ENCODE peak calls at places on chromosomes 11 and 22, in ten cellular contexts. H is tibial nerve, V is colonic mucosa, W is upper lobe of right lung, F is adrenal gland, C is heart right ventricle, S is sigmoid colon, K is IMR-90, T is stomach, I is psoas muscle. Z is an unnamed sample. For H3K4me1, the result is how much of the 10 kb centered on the place peaks cover.

GRCh38 chr11:123525511-123525918 is 95.4 kb downstream of the GRAMD1B start:
- DNase-seq in H (no peak), V (no peak), W (no peak), F (no peak), C (no peak), S (no peak), K (no peak), T (no peak), I (no peak), Z (no peak)

GRCh38 chr22:40476341-40476740 is 105.9 kb downstream of the SGSM3 start:
- DNase-seq in H (no peak), V (no peak), W (no peak), F (no peak), C (no peak), S (no peak), K (no peak), T (no peak), I (no peak), Z (no peak)

GRCh38 chr11:119315139-119316016 is 1.6 kb downstream of the MCAM start:
- DNase-seq in H (no peak), V (no peak), W (no peak), F (peak), C (peak), S (peak), K (no peak), T (no peak), I (peak), Z (no peak)

GRCh38 chr11:128527046-128527445 is 60.3 kb downstream of the ETS1 start:
- DNase-seq in H (no peak), V (no peak), W (no peak), F (no peak), C (no peak), S (no peak), K (no peak), T (no peak), I (no peak), Z (no peak)

GRCh38 chr11:119222891-119223290 is 16.8 kb downstream of the CBL start:
- DNase-seq in H (no peak), V (no peak), W (no peak), F (no peak), C (no peak), S (no peak), K (no peak), T (no peak), I (no peak), Z (no peak)

GRCh38 chr22:33917744-33918406 is 2.4 kb downstream of the LARGE1 start:
- DNase-seq in H (no peak), V (no peak), W (no peak), F (no peak), C (no peak), S (no peak), K (peak), T (no peak), I (no peak), Z (no peak)

GRCh38 chr11:125253795-125254525 is 89.4 kb downstream of the PKNOX2 start:
- DNase-seq in H (no peak), V (no peak), W (peak), F (no peak), C (no peak), S (no peak), K (no peak), T (no peak), I (no peak), Z (no peak)

GRCh38 chr11:117855452-117855851 is 21.0 kb downstream of the FXYD6 start:
- DNase-seq in H (no peak), V (no peak), W (no peak), F (no peak), C (no peak), S (peak), K (no peak), T (peak), I (no peak), Z (peak)

GRCh38 chr11:96293583-96293982 is 49.4 kb downstream of the MAML2 start:
- DNase-seq in H (no peak), V (no peak), W (no peak), F (no peak), C (no peak), S (no peak), K (no peak), T (no peak), I (no peak), Z (no peak)

GRCh38 chr11:17230867-17231851 is 23.4 kb upstream of the PIK3C2A start:
- DNase-seq in H (no peak), V (no peak), W (no peak), F (no peak), C (no peak), S (no peak), K (no peak), T (no peak), I (no peak), Z (no peak)

GRCh38 chr11:68756171-68756766 is 4.9 kb upstream of the TESMIN start:
- DNase-seq in H (no peak), V (no peak), W (no peak), F (no peak), C (no peak), S (no peak), K (peak), T (no peak), I (no peak), Z (no peak)

GRCh38 chr22:46085831-46086576 is 64.3 kb upstream of the PPARA start:
- DNase-seq in H (no peak), V (peak), W (peak), F (no peak), C (peak), S (peak), K (no peak), T (peak), I (peak), Z (peak)

GRCh38 chr11:94107363-94107762 is 21.3 kb upstream of the PANX1 start:
- DNase-seq in H (no peak), V (no peak), W (no peak), F (no peak), C (no peak), S (no peak), K (no peak), T (no peak), I (no peak), Z (no peak)
- TF ChIP-seq CTCF in H (no peak), V (no peak), W (no peak), F (no peak), C (no peak), S (no peak), K (peak), T (no peak), I (no peak), Z (peak)

GRCh38 chr22:27551402-27551801 is 250.2 kb downstream of the MN1 start:
- DNase-seq in H (no peak), V (no peak), W (no peak), F (no peak), C (no peak), S (no peak), K (no peak), T (no peak), I (no peak), Z (no peak)

GRCh38 chr22:27554841-27555456 is 246.6 kb downstream of the MN1 start:
- DNase-seq in H (no peak), V (no peak), W (no peak), F (no peak), C (no peak), S (no peak), K (no peak), T (no peak), I (no peak), Z (no peak)

GRCh38 chr22:27554106-27554814 is 247.3 kb downstream of the MN1 start:
- DNase-seq in H (no peak), V (peak), W (no peak), F (no peak), C (no peak), S (no peak), K (peak), T (peak), I (no peak), Z (no peak)

GRCh38 chr22:27556371-27556770 is 245.2 kb downstream of the MN1 start:
- DNase-seq in H (no peak), V (no peak), W (no peak), F (no peak), C (no peak), S (no peak), K (no peak), T (no peak), I (no peak), Z (no peak)

DNA sequence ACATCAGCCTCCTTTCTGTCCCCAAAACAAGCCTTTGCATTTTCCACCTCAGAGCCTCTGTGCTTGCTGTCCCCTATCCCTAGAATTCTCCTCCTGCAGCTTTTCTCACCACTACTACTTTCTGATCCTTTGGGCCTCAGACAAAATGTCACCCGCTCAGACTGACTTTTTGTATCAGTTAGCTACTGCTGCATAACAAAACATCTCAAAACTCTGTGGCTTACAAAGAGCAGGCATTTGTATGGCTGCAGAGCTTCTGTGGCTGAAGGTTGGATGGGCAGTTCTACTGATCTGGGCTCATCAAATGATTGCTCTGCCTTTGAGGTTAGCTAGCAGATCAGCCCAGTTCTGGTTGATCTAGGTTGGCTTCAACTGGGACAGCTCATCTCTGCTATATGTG is 248.7 kb downstream of the MN1 start:
- DNase-seq in H (no peak), V (no peak), W (no peak), F (no peak), C (no peak), S (no peak), K (no peak), T (no peak), I (no peak), Z (no peak)
- H3K4me1 ChIP-seq in H (under half), V (under half), W (under half), F (under half), C (under half), S (under half), K (under half), T (under half), I (under half), Z (under half)

DNA sequence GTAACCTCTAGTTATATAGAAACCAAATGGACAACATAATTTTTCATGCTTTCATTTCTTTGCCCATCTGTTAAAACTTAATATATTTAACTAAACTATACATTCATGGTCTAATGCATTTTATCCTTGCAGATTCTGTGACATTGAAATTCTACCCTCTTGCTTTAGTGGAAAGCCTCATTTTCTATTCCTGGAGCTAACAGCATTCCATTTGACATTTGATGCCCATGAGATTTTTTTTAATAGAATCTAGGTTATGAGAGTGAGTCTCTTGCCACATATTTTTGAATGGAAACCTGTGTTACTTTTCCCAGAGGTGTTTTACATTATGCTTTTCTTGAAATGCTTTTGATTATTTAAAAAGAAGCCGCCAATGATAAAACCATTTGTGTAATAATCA is 67.0 kb downstream of the GAS2 start:
- DNase-seq in H (no peak), V (no peak), W (no peak), F (no peak), C (no peak), S (no peak), K (no peak), T (no peak), I (no peak), Z (no peak)
- TF ChIP-seq CTCF in H (no peak), V (no peak), W (no peak), F (no peak), C (no peak), S (no peak), K (no peak), T (no peak), I (no peak), Z (no peak)

GRCh38 chr22:31241936-31242335 is 29.8 kb downstream of the LIMK2 start:
- DNase-seq in H (no peak), V (no peak), W (no peak), F (no peak), C (no peak), S (no peak), K (peak), T (no peak), I (no peak), Z (no peak)

GRCh38 chr22:31243339-31244043 is 31.4 kb downstream of the LIMK2 start:
- DNase-seq in H (no peak), V (no peak), W (no peak), F (no peak), C (no peak), S (no peak), K (no peak), T (no peak), I (no peak), Z (no peak)

GRCh38 chr22:31241200-31241599 is 29.1 kb downstream of the LIMK2 start:
- DNase-seq in H (no peak), V (peak), W (no peak), F (no peak), C (no peak), S (no peak), K (peak), T (no peak), I (no peak), Z (no peak)

GRCh38 chr22:31238057-31238456 is 26.0 kb downstream of the LIMK2 start:
- DNase-seq in H (no peak), V (no peak), W (no peak), F (no peak), C (no peak), S (no peak), K (no peak), T (no peak), I (no peak), Z (no peak)

DNA sequence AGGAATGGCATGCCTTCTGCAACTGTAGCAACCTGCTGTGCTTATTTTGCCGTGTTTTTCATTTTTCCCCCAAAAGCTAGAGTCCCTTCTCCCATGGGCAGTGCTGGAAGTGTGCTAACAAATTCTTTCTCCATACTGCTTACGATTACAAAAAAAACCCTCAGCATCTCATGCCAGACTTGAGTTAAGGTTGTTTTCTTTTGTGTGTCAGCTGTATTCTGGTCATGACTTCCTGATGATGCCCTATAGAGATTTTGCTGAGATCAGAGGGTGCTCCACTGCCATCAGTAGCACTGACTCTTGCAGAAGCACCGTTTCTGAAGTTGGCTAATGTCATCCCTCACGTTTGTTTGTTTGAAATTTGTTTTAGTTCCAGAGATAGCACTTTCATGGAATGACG is 27.9 kb downstream of the LIMK2 start:
- DNase-seq in H (no peak), V (no peak), W (no peak), F (no peak), C (no peak), S (no peak), K (peak), T (no peak), I (no peak), Z (no peak)
- H3K4me1 ChIP-seq in H (under half), V (under half), W (under half), F (under half), C (under half), S (under half), K (under half), T (under half), I (under half), Z (under half)

GRCh38 chr11:106233191-106233590 is 155.7 kb downstream of the AASDHPPT start:
- DNase-seq in H (no peak), V (no peak), W (no peak), F (no peak), C (no peak), S (no peak), K (no peak), T (no peak), I (no peak), Z (no peak)

GRCh38 chr11:106236295-106236694 is 158.8 kb downstream of the AASDHPPT start:
- DNase-seq in H (no peak), V (no peak), W (no peak), F (no peak), C (no peak), S (no peak), K (no peak), T (no peak), I (no peak), Z (no peak)

GRCh38 chr11:106234794-106235193 is 157.3 kb downstream of the AASDHPPT start:
- DNase-seq in H (no peak), V (no peak), W (no peak), F (no peak), C (no peak), S (no peak), K (no peak), T (no peak), I (no peak), Z (no peak)

GRCh38 chr11:106228996-106229395 is 151.5 kb downstream of the AASDHPPT start:
- DNase-seq in H (no peak), V (no peak), W (no peak), F (no peak), C (no peak), S (no peak), K (no peak), T (no peak), I (no peak), Z (no peak)

GRCh38 chr11:106231591-106231990 is 154.1 kb downstream of the AASDHPPT start:
- DNase-seq in H (no peak), V (no peak), W (no peak), F (no peak), C (no peak), S (no peak), K (peak), T (no peak), I (no peak), Z (no peak)
- TF ChIP-seq CTCF in H (no peak), V (no peak), W (no peak), F (no peak), C (peak), S (no peak), K (peak), T (no peak), I (no peak), Z (peak)

GRCh38 chr22:36369922-36370781 is 17.6 kb downstream of the MYH9 start:
- DNase-seq in H (no peak), V (peak), W (peak), F (peak), C (no peak), S (peak), K (peak), T (peak), I (peak), Z (no peak)

GRCh38 chr22:36367066-36367465 is 20.7 kb downstream of the MYH9 start:
- DNase-seq in H (no peak), V (no peak), W (no peak), F (no peak), C (no peak), S (no peak), K (no peak), T (no peak), I (no peak), Z (no peak)

GRCh38 chr22:36367479-36367878 is 20.3 kb downstream of the MYH9 start:
- DNase-seq in H (no peak), V (no peak), W (no peak), F (no peak), C (no peak), S (no peak), K (no peak), T (no peak), I (no peak), Z (no peak)

GRCh38 chr22:36368359-36368983 is 19.3 kb downstream of the MYH9 start:
- DNase-seq in H (no peak), V (no peak), W (no peak), F (no peak), C (no peak), S (no peak), K (peak), T (no peak), I (no peak), Z (no peak)

DNA sequence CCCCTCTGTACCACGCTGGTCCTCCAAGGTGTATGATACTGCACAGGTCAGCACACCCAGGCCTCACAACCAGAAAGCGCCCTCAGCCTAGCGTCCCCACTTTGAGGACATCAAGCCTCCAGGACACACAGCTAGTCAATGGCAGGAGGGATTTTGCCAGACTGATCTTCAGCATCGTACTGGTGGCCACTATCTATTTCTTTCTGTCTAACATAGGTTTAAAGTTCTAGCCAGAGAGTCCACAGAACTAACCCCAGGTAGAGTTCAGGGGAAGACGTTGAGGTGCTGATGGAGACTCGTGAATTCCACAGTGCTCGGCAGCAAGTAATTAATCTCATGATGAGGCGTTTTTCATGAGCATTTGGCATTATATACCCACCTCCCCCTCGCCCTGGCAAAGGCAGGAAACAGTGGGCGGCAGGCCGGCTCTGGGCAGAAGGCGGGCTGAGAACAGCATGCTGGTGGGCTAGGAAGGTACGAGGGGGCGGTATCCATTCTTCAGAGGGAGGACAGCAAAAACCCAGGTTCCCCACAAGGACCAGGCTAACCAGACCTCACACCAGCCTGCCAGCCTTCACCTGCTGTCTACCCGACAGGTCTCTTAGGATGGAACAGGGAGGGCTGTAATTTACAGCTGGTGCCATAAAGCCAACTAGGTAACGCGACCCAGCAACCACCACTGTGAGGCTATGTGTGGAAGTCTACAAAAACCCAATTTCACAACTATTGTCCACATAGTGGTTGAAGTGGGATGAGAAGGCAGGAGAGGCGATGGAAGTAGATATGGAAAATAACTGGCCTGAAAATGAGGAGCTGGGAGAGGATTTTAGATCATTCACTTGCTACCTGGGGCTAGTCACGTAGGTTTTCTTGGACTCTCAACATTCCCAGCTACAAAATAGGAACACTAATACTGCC is 18.5 kb downstream of the MYH9 start:
- DNase-seq in H (no peak), V (no peak), W (no peak), F (no peak), C (no peak), S (no peak), K (peak), T (no peak), I (no peak), Z (no peak)
- H3K4me1 ChIP-seq in H (half or more), V (half or more), W (half or more), F (half or more), C (half or more), S (half or more), K (half or more), T (half or more), I (half or more), Z (half or more)

GRCh38 chr11:44729065-44729464 is 2.3 kb downstream of the TSPAN18 start:
- DNase-seq in H (no peak), V (no peak), W (no peak), F (no peak), C (no peak), S (no peak), K (no peak), T (no peak), I (no peak), Z (no peak)

GRCh38 chr11:44727373-44728084 is 767 bp downstream of the TSPAN18 start:
- DNase-seq in H (peak), V (peak), W (peak), F (peak), C (peak), S (peak), K (peak), T (peak), I (peak), Z (no peak)

GRCh38 chr11:44728491-44728910 is 1.7 kb downstream of the TSPAN18 start:
- DNase-seq in H (no peak), V (no peak), W (no peak), F (peak), C (no peak), S (peak), K (no peak), T (no peak), I (no peak), Z (no peak)

GRCh38 chr11:44727114-44727372 is 281 bp downstream of the TSPAN18 start:
- DNase-seq in H (no peak), V (no peak), W (no peak), F (no peak), C (no peak), S (no peak), K (no peak), T (no peak), I (no peak), Z (no peak)

DNA sequence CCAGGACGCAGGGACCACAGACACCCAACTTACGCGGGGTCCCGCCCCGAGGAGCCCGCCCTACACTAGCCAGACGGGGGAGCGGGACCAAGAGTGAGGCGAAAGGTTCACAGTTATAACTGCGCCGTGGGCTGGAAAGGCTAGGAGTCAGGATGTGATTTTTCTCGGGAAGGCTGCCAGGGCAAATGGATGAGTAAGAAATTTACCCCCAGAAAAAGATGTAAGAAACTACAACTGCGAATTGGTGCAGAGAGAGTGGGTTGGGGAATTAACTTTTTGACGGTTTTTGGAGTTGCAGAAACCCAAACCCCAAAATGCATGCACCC is 1.3 kb downstream of the TSPAN18 start:
- DNase-seq in H (no peak), V (no peak), W (no peak), F (no peak), C (no peak), S (no peak), K (no peak), T (no peak), I (no peak), Z (no peak)
- TF ChIP-seq CTCF in H (no peak), V (peak), W (peak), F (peak), C (no peak), S (no peak), K (no peak), T (no peak), I (no peak), Z (peak)

Z was measured in RWPE2.